ENCODE peak calls at places on chromosomes 7 and 10, in six cellular contexts. One of them, this sample, is unnamed.

GRCh38 chr10:119470920-119471702 is 71.4 kb downstream of the RGS10 start:
- DNase-seq in GM12865: peak; percentile 28
- DNase-seq in brain pericyte: no peak
- DNase-seq in stimulated activated CD4-positive, alpha-beta T cell treated with anti-CD3 and anti-CD28 coated beads, Interleukin-15, amount 100 ng/mL, for 1 hour: no peak
- DNase-seq in A549: no peak
- DNase-seq in SHP77: no peak
- DNase-seq in this sample: no peak

GRCh38 chr7:99767662-99768061 is 16.3 kb downstream of the CYP3A4 start:
- DNase-seq in SHP77: no peak
- DNase-seq in brain pericyte: no peak
- DNase-seq in stimulated activated CD4-positive, alpha-beta T cell treated with anti-CD3 and anti-CD28 coated beads, Interleukin-15, amount 100 ng/mL, for 1 hour: no peak
- DNase-seq in GM12865: peak; percentile 71
- DNase-seq in A549: no peak
- DNase-seq in this sample: peak; percentile 47

GRCh38 chr7:98250789-98251188 is 1.2 kb downstream of the TECPR1 start:
- DNase-seq in brain pericyte: no peak
- DNase-seq in A549: no peak
- DNase-seq in stimulated activated CD4-positive, alpha-beta T cell treated with anti-CD3 and anti-CD28 coated beads, Interleukin-15, amount 100 ng/mL, for 1 hour: no peak
- DNase-seq in GM12865: peak; percentile 64
- DNase-seq in SHP77: peak; percentile 19
- DNase-seq in this sample: peak; percentile 78

GRCh38 chr7:134782121-134782623 is 2.7 kb downstream of the CALD1 start:
- DNase-seq in GM12865: peak; percentile 58
- DNase-seq in brain pericyte: no peak
- DNase-seq in SHP77: no peak
- DNase-seq in A549: no peak
- DNase-seq in stimulated activated CD4-positive, alpha-beta T cell treated with anti-CD3 and anti-CD28 coated beads, Interleukin-15, amount 100 ng/mL, for 1 hour: no peak
- DNase-seq in this sample: no peak

GRCh38 chr7:111089822-111090426 is 1.0 kb upstream of the LRRN3 start:
- DNase-seq in stimulated activated CD4-positive, alpha-beta T cell treated with anti-CD3 and anti-CD28 coated beads, Interleukin-15, amount 100 ng/mL, for 1 hour: no peak
- DNase-seq in GM12865: peak; percentile 61
- DNase-seq in SHP77: peak; percentile 53
- DNase-seq in A549: peak; percentile 24
- DNase-seq in brain pericyte: no peak
- DNase-seq in this sample: peak; percentile 44

GRCh38 chr7:104040666-104041065 is 51.2 kb upstream of the RELN start:
- DNase-seq in A549: no peak
- DNase-seq in stimulated activated CD4-positive, alpha-beta T cell treated with anti-CD3 and anti-CD28 coated beads, Interleukin-15, amount 100 ng/mL, for 1 hour: no peak
- DNase-seq in SHP77: no peak
- DNase-seq in brain pericyte: no peak
- DNase-seq in GM12865: no peak
- DNase-seq in this sample: no peak

GRCh38 chr7:2431260-2431867 is 28.0 kb downstream of the CHST12 start:
- DNase-seq in SHP77: peak; percentile 30
- DNase-seq in GM12865: no peak
- DNase-seq in A549: peak; percentile 21
- DNase-seq in stimulated activated CD4-positive, alpha-beta T cell treated with anti-CD3 and anti-CD28 coated beads, Interleukin-15, amount 100 ng/mL, for 1 hour: peak; percentile 13
- DNase-seq in brain pericyte: no peak
- DNase-seq in this sample: peak; percentile 26

GRCh38 chr10:8037199-8037801 is 17.2 kb upstream of the GATA3 start:
- DNase-seq in stimulated activated CD4-positive, alpha-beta T cell treated with anti-CD3 and anti-CD28 coated beads, Interleukin-15, amount 100 ng/mL, for 1 hour: no peak
- DNase-seq in GM12865: no peak
- DNase-seq in brain pericyte: no peak
- DNase-seq in A549: no peak
- DNase-seq in SHP77: no peak
- DNase-seq in this sample: no peak

GRCh38 chr10:27713906-27714305 is 31.7 kb downstream of the MKX start:
- DNase-seq in stimulated activated CD4-positive, alpha-beta T cell treated with anti-CD3 and anti-CD28 coated beads, Interleukin-15, amount 100 ng/mL, for 1 hour: no peak
- DNase-seq in GM12865: no peak
- DNase-seq in A549: no peak
- DNase-seq in SHP77: peak; percentile 12
- DNase-seq in brain pericyte: no peak
- DNase-seq in this sample: no peak

GRCh38 chr7:107242267-107242666 is 73.5 kb downstream of the HBP1 start:
- DNase-seq in A549: no peak
- DNase-seq in stimulated activated CD4-positive, alpha-beta T cell treated with anti-CD3 and anti-CD28 coated beads, Interleukin-15, amount 100 ng/mL, for 1 hour: no peak
- DNase-seq in GM12865: no peak
- DNase-seq in brain pericyte: no peak
- DNase-seq in SHP77: no peak
- DNase-seq in this sample: no peak

GRCh38 chr7:99324966-99325596 is 617 bp upstream of the ARPC1A start:
- DNase-seq in GM12865: no peak
- DNase-seq in brain pericyte: no peak
- DNase-seq in SHP77: no peak
- DNase-seq in A549: no peak
- DNase-seq in stimulated activated CD4-positive, alpha-beta T cell treated with anti-CD3 and anti-CD28 coated beads, Interleukin-15, amount 100 ng/mL, for 1 hour: no peak
- DNase-seq in this sample: no peak

GRCh38 chr7:139571651-139572050 is 48.2 kb downstream of the CLEC2L start:
- DNase-seq in GM12865: no peak
- DNase-seq in A549: no peak
- DNase-seq in brain pericyte: no peak
- DNase-seq in stimulated activated CD4-positive, alpha-beta T cell treated with anti-CD3 and anti-CD28 coated beads, Interleukin-15, amount 100 ng/mL, for 1 hour: no peak
- DNase-seq in SHP77: no peak
- DNase-seq in this sample: no peak

GRCh38 chr10:7397636-7398035 is 13.2 kb downstream of the SFMBT2 start:
- DNase-seq in brain pericyte: no peak
- DNase-seq in GM12865: no peak
- DNase-seq in stimulated activated CD4-positive, alpha-beta T cell treated with anti-CD3 and anti-CD28 coated beads, Interleukin-15, amount 100 ng/mL, for 1 hour: no peak
- DNase-seq in A549: no peak
- DNase-seq in SHP77: no peak
- DNase-seq in this sample: no peak

GRCh38 chr10:132460691-132461090 is 63.7 kb downstream of the PWWP2B start:
- DNase-seq in brain pericyte: no peak
- DNase-seq in A549: no peak
- DNase-seq in GM12865: no peak
- DNase-seq in SHP77: no peak
- DNase-seq in stimulated activated CD4-positive, alpha-beta T cell treated with anti-CD3 and anti-CD28 coated beads, Interleukin-15, amount 100 ng/mL, for 1 hour: no peak
- DNase-seq in this sample: no peak

This sample was measured in OCI-LY7.